ENCODE peak calls at places on chromosomes 4 and X, in seven cellular contexts. C is GM12878, A is K562, V is H1, U is SK-N-SH, R is HepG2, Q is HCT116. J is an unnamed sample.

GRCh38 chrX:73916931-73917657 is 354.1 kb downstream of the CHIC1 start:
- DNase-seq in C (no peak), A (no peak), V (no peak), U (no peak), R (no peak), Q (peak; percentile 4), J (peak; percentile 67)

GRCh38 chr4:107888237-107888636 is 43.1 kb upstream of the CYP2U1 start:
- DNase-seq in C (no peak), A (no peak), V (no peak), U (no peak), R (no peak), Q (no peak), J (no peak)

GRCh38 chr4:102994803-102995202 is 24.7 kb downstream of the SLC9B1 start:
- DNase-seq in C (no peak), A (no peak), V (no peak), U (no peak), R (no peak), Q (no peak), J (no peak)

GRCh38 chr4:52873861-52874343 is 11.8 kb downstream of the RASL11B start:
- DNase-seq in C (no peak), A (no peak), V (peak; percentile 67), U (no peak), R (peak; percentile 46), Q (no peak), J (peak; percentile 82)

GRCh38 chr4:116180056-116180690 is 905.2 kb downstream of the TRAM1L1 start:
- DNase-seq in C (no peak), A (no peak), V (no peak), U (peak; percentile 24), R (no peak), Q (peak; percentile 10), J (no peak)

GRCh38 chrX:131812847-131813825 is 210.0 kb upstream of the STK26 start:
- DNase-seq in C (peak; percentile 92), A (peak; percentile 24), V (no peak), U (peak; percentile 36), R (no peak), Q (no peak), J (no peak)

GRCh38 chr4:17010426-17011087 is 112.1 kb upstream of the LDB2 start:
- DNase-seq in C (no peak), A (no peak), V (peak; percentile 30), U (no peak), R (no peak), Q (no peak), J (no peak)

GRCh38 chr4:8362483-8362882 is 78.0 kb downstream of the ACOX3 start:
- DNase-seq in C (no peak), A (no peak), V (no peak), U (no peak), R (no peak), Q (no peak), J (no peak)

GRCh38 chr4:28254003-28254402 is 1393.4 kb downstream of the STIM2 start:
- DNase-seq in C (no peak), A (no peak), V (no peak), U (no peak), R (no peak), Q (no peak), J (no peak)

GRCh38 chr4:37909690-37910486 is 19.0 kb downstream of the TBC1D1 start:
- DNase-seq in C (no peak), A (no peak), V (no peak), U (no peak), R (no peak), Q (no peak), J (no peak)

GRCh38 chr4:128288689-128289106 is 1.1 kb upstream of the PGRMC2 start:
- DNase-seq in C (peak; percentile 17), A (no peak), V (no peak), U (no peak), R (no peak), Q (no peak), J (no peak)

GRCh38 chr4:172168888-172169287 is 355.7 kb downstream of the GALNTL6 start:
- DNase-seq in C (no peak), A (no peak), V (no peak), U (no peak), R (no peak), Q (no peak), J (no peak)

GRCh38 chrX:149314031-149314430 is 191.1 kb downstream of the IDS start:
- DNase-seq in C (no peak), A (no peak), V (no peak), U (no peak), R (no peak), Q (no peak), J (no peak)

GRCh38 chr4:119532319-119532718 is 96.3 kb downstream of the PDE5A start:
- DNase-seq in C (no peak), A (no peak), V (no peak), U (no peak), R (no peak), Q (no peak), J (no peak)

GRCh38 chr4:119542575-119542974 is 86.0 kb downstream of the PDE5A start:
- DNase-seq in C (no peak), A (no peak), V (no peak), U (no peak), R (no peak), Q (no peak), J (no peak)

GRCh38 chr4:119540249-119540648 is 88.4 kb downstream of the PDE5A start:
- DNase-seq in C (no peak), A (no peak), V (no peak), U (no peak), R (no peak), Q (no peak), J (no peak)

GRCh38 chr4:119537586-119537985 is 91.0 kb downstream of the PDE5A start:
- DNase-seq in C (no peak), A (no peak), V (no peak), U (no peak), R (no peak), Q (no peak), J (no peak)

DNA sequence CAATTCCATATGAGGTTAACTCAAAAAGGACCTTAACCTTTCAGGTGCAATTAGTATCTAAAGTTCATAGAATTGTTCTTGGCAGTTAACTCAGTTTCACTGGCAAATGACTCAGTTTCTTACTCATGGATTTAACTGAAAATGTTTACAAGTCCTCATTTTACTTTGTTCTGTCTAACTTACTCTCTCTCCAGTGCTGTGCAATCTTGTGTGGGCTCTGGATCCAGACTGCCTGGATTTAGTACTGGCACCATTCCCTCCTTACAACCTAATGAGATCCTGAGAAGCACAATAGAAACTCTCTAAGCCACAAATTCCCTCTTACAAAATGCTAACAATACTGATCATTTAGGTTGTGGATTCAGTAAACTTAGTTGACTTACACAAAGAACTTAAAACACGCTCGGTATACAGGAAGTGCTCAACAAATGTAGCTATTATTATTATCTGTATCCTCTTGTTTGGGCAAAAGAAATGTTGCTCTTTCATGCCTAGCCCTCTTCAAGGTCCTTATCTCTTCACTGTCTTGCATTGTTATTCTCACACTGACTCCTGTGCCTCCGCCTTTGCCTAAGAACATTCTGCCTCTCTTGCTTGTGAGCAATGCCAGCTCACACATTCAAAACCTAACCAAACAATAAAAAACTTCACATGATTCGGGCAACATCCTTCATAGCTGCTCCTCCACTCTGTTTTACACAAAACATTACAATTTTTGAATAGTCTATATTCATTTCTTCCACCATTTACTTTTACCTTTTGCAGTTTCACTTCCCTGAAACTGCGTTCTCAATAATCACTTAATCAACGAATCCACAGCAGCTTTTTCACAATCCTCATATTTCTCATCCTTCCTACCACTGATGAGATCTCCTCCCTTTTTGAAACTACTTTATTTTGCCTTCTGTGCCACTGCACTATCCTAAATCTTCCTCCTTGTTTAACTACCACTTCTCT is 91.8 kb downstream of the PDE5A start:
- DNase-seq in C (no peak), A (no peak), V (no peak), U (no peak), R (no peak), Q (no peak), J (no peak)
- H3K9ac ChIP-seq in C (no peak overlapping the region), A (no peak overlapping the region), V (no peak overlapping the region), U (no peak overlapping the region), R (no peak overlapping the region), Q (no peak overlapping the region), J (no peak overlapping the region)

GRCh38 chr4:123967360-123967759 is 570.8 kb downstream of the SPRY1 start:
- DNase-seq in C (no peak), A (no peak), V (no peak), U (no peak), R (no peak), Q (no peak), J (no peak)
- TF ChIP-seq YY1 in C (no peak), A (no peak), V (no peak), U (no peak), R (no peak), Q (no peak), J (no peak)

GRCh38 chr4:78532046-78532445 is 19.5 kb upstream of the ANXA3 start:
- DNase-seq in C (no peak), A (no peak), V (no peak), U (no peak), R (no peak), Q (no peak), J (no peak)

GRCh38 chr4:78533854-78534253 is 17.7 kb upstream of the ANXA3 start:
- DNase-seq in C (no peak), A (no peak), V (no peak), U (no peak), R (no peak), Q (no peak), J (no peak)

GRCh38 chr4:78529569-78530209 is 21.9 kb upstream of the ANXA3 start:
- DNase-seq in C (no peak), A (no peak), V (no peak), U (no peak), R (no peak), Q (no peak), J (no peak)

GRCh38 chr4:78534286-78534955 is 17.1 kb upstream of the ANXA3 start:
- DNase-seq in C (no peak), A (no peak), V (no peak), U (no peak), R (peak; percentile 69), Q (peak; percentile 89), J (no peak)
- H3K9ac ChIP-seq in C (no peak overlapping the region), A (no peak overlapping the region), V (no peak overlapping the region), U (no peak overlapping the region), R (no peak overlapping the region), Q (peak overlapping the region; percentile 58), J (no peak overlapping the region)

GRCh38 chr4:89755210-89755609 is 81.8 kb downstream of the SNCA start:
- DNase-seq in C (no peak), A (no peak), V (no peak), U (no peak), R (no peak), Q (no peak), J (no peak)

GRCh38 chr4:89752932-89753598 is 83.9 kb downstream of the SNCA start:
- DNase-seq in C (no peak), A (no peak), V (no peak), U (peak; percentile 33), R (no peak), Q (no peak), J (no peak)

GRCh38 chr4:89751416-89751815 is 85.5 kb downstream of the SNCA start:
- DNase-seq in C (no peak), A (no peak), V (no peak), U (no peak), R (no peak), Q (no peak), J (no peak)

GRCh38 chr4:89754531-89754930 is 82.4 kb downstream of the SNCA start:
- DNase-seq in C (no peak), A (no peak), V (no peak), U (no peak), R (no peak), Q (no peak), J (no peak)

DNA sequence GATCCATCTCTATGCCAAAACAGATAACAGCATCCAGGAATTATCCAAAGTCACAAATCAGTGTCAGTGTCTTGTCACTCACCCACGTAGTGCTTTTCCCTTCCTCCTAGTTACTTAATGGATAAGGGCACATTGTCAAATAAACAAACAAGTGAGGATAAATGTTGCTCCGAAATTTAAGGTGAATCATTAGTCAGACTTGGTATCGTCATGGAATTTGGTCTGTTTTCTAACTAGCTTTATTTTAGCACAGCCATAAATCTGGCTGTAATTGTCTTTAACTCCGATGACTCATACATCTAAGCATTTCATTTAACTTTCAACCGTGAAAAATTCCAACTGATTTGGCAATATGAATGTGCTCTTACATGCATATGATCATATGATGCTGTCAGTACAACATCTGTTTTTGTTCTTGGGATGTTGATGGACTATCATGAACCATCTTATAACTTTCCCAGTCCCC is 83.3 kb downstream of the SNCA start:
- DNase-seq in C (no peak), A (no peak), V (no peak), U (peak; percentile 20), R (peak; percentile 30), Q (peak; percentile 55), J (no peak)
- TF ChIP-seq YY1 in C (no peak), A (no peak), V (no peak), U (no peak), R (no peak), Q (no peak), J (no peak)

J was measured in NT2/D1.